ENCODE peak calls at places on chromosomes 7 and 10, in eight cellular contexts. Z is MCF 10A, K is SK-N-SH, V is cardiac muscle cell, Y is BJ, O is hepatocyte, X is foreskin fibroblast, C is kidney epithelial cell. J is an unnamed sample.

GRCh38 chr7:70788276-70788675 is 343.7 kb upstream of the GALNT17 start:
- DNase-seq in O (no peak), V (no peak), Y (no peak), K (peak), C (no peak), X (no peak), Z (no peak), J (no peak)

GRCh38 chr7:4527988-4528641 is 154.0 kb upstream of the FOXK1 start:
- DNase-seq in V (no peak), K (no peak), Y (no peak), O (no peak), X (no peak), Z (peak), C (no peak), J (no peak)

GRCh38 chr7:111746950-111747349 is 184.7 kb upstream of the IMMP2L start:
- DNase-seq in Z (no peak), X (no peak), O (peak), Y (no peak), C (no peak), V (no peak), K (no peak), J (no peak)

GRCh38 chr10:76317078-76317477 is 885.7 kb downstream of the LRMDA start:
- DNase-seq in C (no peak), V (no peak), X (no peak), Z (no peak), K (no peak), Y (no peak), O (no peak), J (no peak)

GRCh38 chr7:155398944-155399343 is 59.0 kb upstream of the EN2 start:
- DNase-seq in Z (no peak), K (peak), Y (no peak), C (no peak), X (no peak), V (no peak), O (no peak), J (no peak)

GRCh38 chr7:139330333-139331030 is 10.7 kb upstream of the FMC1 start:
- DNase-seq in O (no peak), C (no peak), Z (no peak), Y (no peak), X (no peak), K (no peak), V (no peak), J (no peak)

GRCh38 chr10:95280637-95281036 is 10.2 kb downstream of the PDLIM1 start:
- DNase-seq in V (no peak), C (no peak), O (no peak), Z (no peak), K (no peak), X (no peak), Y (no peak), J (no peak)

GRCh38 chr10:61834519-61834918 is 67.0 kb upstream of the ARID5B start:
- DNase-seq in Z (no peak), C (no peak), Y (no peak), X (no peak), K (no peak), V (no peak), O (no peak), J (no peak)

GRCh38 chr7:79876769-79877362 is 257.8 kb upstream of the GNAI1 start:
- DNase-seq in K (no peak), C (no peak), V (peak), X (peak), Z (peak), O (no peak), Y (peak), J (peak)

GRCh38 chr7:6438427-6438826 is 9.3 kb downstream of the DAGLB start:
- DNase-seq in Y (no peak), X (no peak), K (no peak), V (no peak), Z (no peak), C (no peak), O (no peak), J (no peak)

GRCh38 chr10:46534828-46535524 is 21.5 kb downstream of the GPRIN2 start:
- DNase-seq in K (no peak), C (no peak), O (no peak), Y (no peak), X (no peak), Z (no peak), V (no peak), J (no peak)

GRCh38 chr10:36488579-36488978 is 636.8 kb upstream of the ANKRD30A start:
- DNase-seq in Y (no peak), V (no peak), K (no peak), X (no peak), O (no peak), Z (no peak), C (no peak), J (no peak)

GRCh38 chr10:19702215-19702614 is 114.0 kb upstream of the PLXDC2 start:
- DNase-seq in O (no peak), V (peak), C (no peak), Y (no peak), K (no peak), X (peak), Z (peak), J (no peak)

GRCh38 chr7:26202019-26202985 is 757 bp downstream of the CBX3 start:
- DNase-seq in O (peak), Y (no peak), V (no peak), K (peak), Z (peak), X (no peak), C (no peak), J (no peak)

GRCh38 chr7:31883761-31884164 is 186.4 kb downstream of the PDE1C start:
- DNase-seq in Y (peak), K (no peak), C (no peak), Z (peak), O (no peak), V (peak), X (no peak), J (no peak)

GRCh38 chr7:2193575-2194305 is 39.0 kb downstream of the MAD1L1 start:
- DNase-seq in C (no peak), O (no peak), V (no peak), Y (no peak), K (no peak), Z (no peak), X (no peak), J (no peak)

GRCh38 chr10:70618663-70619062 is 16.1 kb upstream of the PRF1 start:
- DNase-seq in V (no peak), K (no peak), Z (no peak), O (no peak), C (no peak), Y (no peak), X (no peak), J (no peak)

GRCh38 chr10:44466236-44466635 is 81.3 kb upstream of the CXCL12 start:
- DNase-seq in X (peak), C (no peak), Z (no peak), Y (no peak), V (peak), O (no peak), K (no peak), J (no peak)

GRCh38 chr10:43569681-43570080 is 4.7 kb downstream of the ZNF239 start:
- DNase-seq in Z (no peak), O (no peak), Y (no peak), X (no peak), C (no peak), K (no peak), V (no peak), J (no peak)

GRCh38 chr7:39413866-39414668 is 152.1 kb upstream of the YAE1 start:
- DNase-seq in V (peak), O (peak), Z (no peak), Y (no peak), K (peak), X (peak), C (no peak), J (no peak)

GRCh38 chr10:3623746-3624145 is 161.3 kb downstream of the KLF6 start:
- DNase-seq in X (peak), K (no peak), V (peak), Z (peak), Y (peak), O (no peak), C (no peak), J (peak)

GRCh38 chr7:123580406-123581161 is 21.0 kb upstream of the ASB15 start:
- DNase-seq in K (peak), V (peak), X (peak), Z (peak), O (peak), Y (no peak), C (no peak), J (no peak)

DNA sequence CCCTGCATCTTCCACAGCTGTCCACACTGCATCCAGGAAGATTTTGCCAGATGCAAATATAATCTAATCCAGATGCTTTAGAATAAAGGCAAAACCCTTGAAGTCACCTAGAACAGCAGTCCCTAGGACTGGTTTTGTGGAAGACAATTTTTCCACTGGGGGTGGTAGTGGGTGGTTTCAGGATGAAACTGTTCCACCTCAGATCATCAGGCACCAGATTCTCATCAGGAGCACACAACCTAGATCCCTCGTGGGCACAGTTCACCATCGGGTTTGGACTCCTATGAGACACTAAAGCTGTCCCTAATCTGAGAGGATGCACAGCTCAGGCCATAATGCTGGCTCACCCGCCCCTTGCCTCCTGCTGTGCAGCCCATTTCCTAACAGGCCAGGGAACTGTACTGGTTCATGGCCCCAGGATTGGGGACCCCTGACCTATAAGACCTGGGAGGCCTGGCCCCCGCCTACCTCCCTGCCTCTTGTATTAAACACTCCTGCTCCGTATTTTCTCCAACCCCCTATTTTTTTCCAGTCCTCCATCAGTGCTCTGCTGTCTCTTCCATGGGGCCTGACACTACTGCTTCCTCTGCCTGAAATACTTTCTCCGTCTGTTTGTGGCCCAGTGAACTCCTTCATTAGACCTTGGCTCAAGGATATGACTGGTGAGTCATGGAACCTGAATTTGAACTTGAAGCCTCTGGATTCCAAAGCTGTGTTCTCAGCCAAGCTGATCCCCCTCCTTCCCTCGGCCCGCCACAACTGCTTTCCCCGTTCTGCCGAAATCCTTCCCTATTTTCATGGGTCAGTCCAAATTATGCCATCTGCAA is 79.9 kb upstream of the RHEB start:
- DNase-seq in C (peak), Z (peak), O (peak), V (peak), Y (peak), K (peak), X (peak), J (peak)
- TF ChIP-seq CTCF in C (no peak), Z (no peak), O (no peak), V (peak), Y (peak), K (peak), X (peak), J (no peak)

GRCh38 chr10:109838592-109839244 is 84.6 kb downstream of the XPNPEP1 start:
- DNase-seq in X (no peak), K (no peak), Y (no peak), C (no peak), O (no peak), V (no peak), Z (no peak), J (no peak)
- TF ChIP-seq CTCF in X (no peak), K (no peak), Y (no peak), C (no peak), O (no peak), V (no peak), Z (no peak), J (no peak)

DNA sequence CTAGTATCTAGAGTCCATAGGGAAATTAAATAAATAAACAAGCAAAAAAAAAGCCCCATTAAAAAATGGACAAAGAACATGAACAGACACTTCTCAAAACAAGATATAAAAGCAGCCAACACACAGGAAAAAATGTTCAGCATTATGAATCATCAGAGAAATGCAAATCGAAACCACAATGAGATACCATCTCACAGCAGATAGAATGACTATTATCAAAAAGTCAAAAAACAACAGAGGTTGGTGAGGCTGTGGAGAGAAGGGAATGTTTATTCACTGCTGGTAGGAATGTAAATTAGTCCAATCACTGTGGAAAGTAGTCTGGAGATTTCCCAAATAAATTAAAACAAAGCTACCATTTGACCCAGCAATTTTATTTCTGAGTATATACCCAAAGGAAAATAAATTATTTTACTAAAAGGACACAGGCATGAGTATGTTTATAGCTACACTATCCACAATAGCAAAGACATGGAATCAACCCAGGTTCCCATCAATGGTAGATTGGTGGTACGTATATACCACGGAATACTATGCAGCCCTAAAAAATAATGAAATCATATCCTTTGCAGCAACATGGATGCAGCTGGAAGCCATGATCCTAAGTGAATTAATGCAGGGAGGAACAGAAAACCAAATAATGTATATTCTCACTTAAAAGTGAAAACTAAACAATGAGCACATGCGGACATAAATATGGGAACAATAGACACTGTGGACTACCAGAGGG is 366.5 kb upstream of the SEMA3C start:
- DNase-seq in O (no peak), Z (peak), K (no peak), C (no peak), Y (peak), V (peak), X (peak), J (peak)
- TF ChIP-seq CTCF in O (no peak), Z (no peak), K (peak), C (no peak), Y (peak), V (no peak), X (no peak), J (no peak)

GRCh38 chr10:57715233-57715632 is 552.5 kb downstream of the IPMK start:
- DNase-seq in X (no peak), Y (no peak), C (no peak), Z (no peak), K (no peak), O (no peak), V (no peak), J (no peak)

GRCh38 chr10:57716884-57717283 is 550.8 kb downstream of the IPMK start:
- DNase-seq in Y (no peak), C (no peak), O (peak), V (peak), K (no peak), Z (peak), X (no peak), J (no peak)
- TF ChIP-seq CTCF in Y (peak), C (peak), O (peak), V (peak), K (peak), Z (peak), X (peak), J (peak)

GRCh38 chr10:50563906-50564305 is 59.9 kb downstream of the SGMS1 start:
- DNase-seq in X (no peak), Z (no peak), O (no peak), Y (no peak), K (no peak), V (no peak), C (no peak), J (no peak)

GRCh38 chr10:50561266-50561665 is 62.5 kb downstream of the SGMS1 start:
- DNase-seq in Z (peak), K (no peak), C (no peak), O (no peak), V (peak), Y (peak), X (peak), J (peak)

GRCh38 chr10:50560370-50560769 is 63.4 kb downstream of the SGMS1 start:
- DNase-seq in O (no peak), Y (no peak), C (no peak), K (no peak), X (no peak), V (no peak), Z (no peak), J (no peak)

GRCh38 chr10:50558368-50558767 is 65.4 kb downstream of the SGMS1 start:
- DNase-seq in C (no peak), O (no peak), V (peak), Y (no peak), K (no peak), Z (no peak), X (no peak), J (peak)

DNA sequence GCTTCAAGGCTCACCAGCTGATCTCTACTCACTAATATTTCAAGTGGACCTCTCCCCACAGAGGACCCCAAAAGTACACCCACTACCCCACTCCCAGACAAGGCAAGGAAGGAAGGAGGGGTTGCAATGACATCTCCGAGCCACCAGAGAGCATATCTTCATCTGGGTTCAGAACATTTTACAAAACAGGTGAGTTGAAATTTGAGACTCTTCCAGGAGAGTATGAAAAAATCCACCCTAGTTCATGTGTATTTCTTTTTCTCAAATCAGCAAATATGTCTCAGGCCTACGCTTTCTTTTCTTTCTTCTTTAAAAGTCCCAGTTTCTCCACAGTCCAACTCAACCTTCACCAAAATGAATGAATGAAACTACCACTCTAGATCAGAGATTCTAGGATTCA is 61.9 kb downstream of the SGMS1 start:
- DNase-seq in V (no peak), K (peak), X (no peak), O (peak), Z (peak), C (no peak), Y (no peak), J (no peak)
- TF ChIP-seq CTCF in V (peak), K (peak), X (peak), O (peak), Z (peak), C (peak), Y (peak), J (peak)

GRCh38 chr10:26024303-26024702 is 90.3 kb downstream of the MYO3A start:
- DNase-seq in O (no peak), V (no peak), K (no peak), Z (no peak), X (no peak), Y (no peak), C (no peak), J (no peak)

GRCh38 chr10:26025500-26025899 is 91.5 kb downstream of the MYO3A start:
- DNase-seq in V (no peak), Y (no peak), Z (no peak), C (no peak), K (no peak), X (no peak), O (no peak), J (no peak)

GRCh38 chr10:26022831-26023230 is 88.8 kb downstream of the MYO3A start:
- DNase-seq in Y (no peak), K (no peak), V (no peak), X (no peak), C (no peak), Z (no peak), O (no peak), J (no peak)
- TF ChIP-seq CTCF in Y (no peak), K (no peak), V (no peak), X (no peak), C (no peak), Z (no peak), O (no peak), J (no peak)